ENCODE peak calls at places on chromosome 11, in nine cellular contexts. E is GM23338, Z is GM23248, G is PC-3, N is OCI-LY7, R is HCT116, H is neural progenitor cell, Y is hepatocyte, U is SK-N-SH. O is an unnamed sample.
A peak's percentile ranks its signal among the peaks of the same experiment; 100 is the strongest.

GRCh38 chr11:662689-663274 is 25.7 kb downstream of the DRD4 start:
- DNase-seq in N (peak; percentile 53), Y (peak; percentile 68), R (peak; percentile 48), Z (peak; percentile 77), G (peak; percentile 54), H (peak; percentile 65), E (peak; percentile 78), U (peak; percentile 92), O (peak; percentile 51)

GRCh38 chr11:77813256-77813655 is 7.3 kb downstream of the RSF1 start:
- DNase-seq in R (no peak), Z (peak; percentile 47), N (no peak), Y (no peak), E (no peak), U (no peak), H (no peak), G (no peak), O (no peak)

GRCh38 chr11:132972565-132972964 is 559.7 kb downstream of the OPCML start:
- DNase-seq in U (no peak), N (no peak), R (no peak), Y (no peak), E (no peak), H (no peak), G (no peak), Z (no peak), O (no peak)

GRCh38 chr11:66187453-66187852 is 81.0 kb upstream of the RAB1B start:
- DNase-seq in G (no peak), U (no peak), Z (no peak), N (no peak), H (no peak), Y (no peak), E (no peak), R (no peak), O (no peak)

GRCh38 chr11:34431979-34432378 is 6.8 kb upstream of the CAT start:
- DNase-seq in Z (no peak), Y (no peak), N (no peak), U (no peak), H (no peak), G (no peak), R (no peak), E (no peak), O (no peak)

GRCh38 chr11:73388241-73389133 is 12.3 kb downstream of the RELT start:
- DNase-seq in R (no peak), Z (no peak), H (peak; percentile 20), Y (no peak), G (no peak), U (no peak), N (no peak), E (peak; percentile 32), O (no peak)

GRCh38 chr11:7577883-7578242 is 64.1 kb downstream of the PPFIBP2 start:
- DNase-seq in E (peak; percentile 69), G (peak; percentile 48), U (peak; percentile 51), N (no peak), Z (peak; percentile 66), Y (peak; percentile 43), H (no peak), R (no peak), O (peak; percentile 76)

GRCh38 chr11:69852051-69852450 is 32.8 kb upstream of the FGF3 start:
- DNase-seq in Z (no peak), E (no peak), G (no peak), R (no peak), U (no peak), Y (no peak), N (no peak), H (no peak), O (no peak)

GRCh38 chr11:70696564-70696963 is 298.2 kb downstream of the CTTN start:
- DNase-seq in R (no peak), H (no peak), G (no peak), U (no peak), N (no peak), Y (no peak), E (no peak), Z (no peak), O (no peak)

GRCh38 chr11:112157274-112157766 is 6.6 kb downstream of the IL18 start:
- DNase-seq in H (no peak), U (no peak), R (peak; percentile 98), Z (peak; percentile 99), G (peak; percentile 100), Y (peak; percentile 75), E (no peak), N (no peak), O (no peak)

GRCh38 chr11:106344392-106344791 is 266.9 kb downstream of the AASDHPPT start:
- DNase-seq in R (no peak), U (no peak), Y (peak; percentile 51), Z (peak; percentile 45), G (no peak), N (no peak), E (no peak), H (no peak), O (no peak)
- TF ChIP-seq EZH2phosphoT487 in R (no peak), U (no peak), Y (no peak), Z (no peak), G (no peak), N (no peak), E (no peak), H (no peak), O (no peak)

DNA sequence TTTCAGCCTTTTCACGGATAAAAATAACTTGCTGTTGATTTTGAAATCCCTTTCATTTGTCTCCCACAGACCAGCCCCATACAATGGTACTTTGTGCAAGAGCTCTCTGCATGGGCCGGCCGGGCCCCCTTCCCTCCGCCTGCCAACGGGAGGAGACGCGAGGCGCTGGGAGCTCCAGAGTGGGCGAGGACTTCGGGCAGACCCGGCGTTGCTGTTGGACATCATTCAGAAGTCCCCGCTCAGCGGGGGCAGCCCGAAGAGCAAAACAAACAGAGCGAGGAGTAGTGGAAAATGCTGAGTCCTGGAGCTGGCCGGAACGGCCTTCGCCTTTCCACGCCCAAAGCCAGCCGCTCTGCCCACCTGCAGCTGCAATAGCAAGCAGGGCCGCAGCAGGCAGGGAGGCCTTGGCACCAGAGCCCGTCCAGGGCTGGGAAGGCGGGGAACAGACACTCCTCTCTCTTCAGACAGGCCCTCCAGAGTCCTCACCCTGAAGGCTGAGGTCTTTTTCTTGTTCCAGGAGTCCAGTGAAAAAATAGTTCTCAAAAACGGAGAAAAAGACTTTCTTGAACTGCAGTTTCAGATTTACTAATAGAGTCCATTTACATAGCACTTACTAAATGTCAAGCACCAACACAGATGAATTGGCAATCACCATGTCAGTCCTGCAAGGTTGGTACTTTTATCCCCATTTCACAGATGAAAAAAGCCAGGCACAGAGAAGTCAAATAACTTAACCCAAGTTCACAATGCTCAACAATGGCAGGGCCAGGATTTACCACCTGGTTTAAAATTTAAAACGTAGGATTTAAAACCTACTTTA is 135.5 kb downstream of the ETS1 start:
- DNase-seq in E (peak; percentile 34), H (peak; percentile 36), Y (no peak), N (no peak), R (no peak), G (no peak), Z (no peak), U (no peak), O (no peak)
- TF ChIP-seq EZH2phosphoT487 in E (no peak), H (no peak), Y (no peak), N (no peak), R (no peak), G (no peak), Z (no peak), U (no peak), O (no peak)

GRCh38 chr11:18013790-18014507 is 1.1 kb upstream of the SERGEF start:
- DNase-seq in U (peak; percentile 23), N (peak; percentile 8), E (peak; percentile 60), R (no peak), Y (peak; percentile 13), H (peak; percentile 24), G (no peak), Z (peak; percentile 39), O (no peak)
- TF ChIP-seq EZH2phosphoT487 in U (no peak), N (no peak), E (no peak), R (no peak), Y (no peak), H (no peak), G (no peak), Z (no peak), O (no peak)

DNA sequence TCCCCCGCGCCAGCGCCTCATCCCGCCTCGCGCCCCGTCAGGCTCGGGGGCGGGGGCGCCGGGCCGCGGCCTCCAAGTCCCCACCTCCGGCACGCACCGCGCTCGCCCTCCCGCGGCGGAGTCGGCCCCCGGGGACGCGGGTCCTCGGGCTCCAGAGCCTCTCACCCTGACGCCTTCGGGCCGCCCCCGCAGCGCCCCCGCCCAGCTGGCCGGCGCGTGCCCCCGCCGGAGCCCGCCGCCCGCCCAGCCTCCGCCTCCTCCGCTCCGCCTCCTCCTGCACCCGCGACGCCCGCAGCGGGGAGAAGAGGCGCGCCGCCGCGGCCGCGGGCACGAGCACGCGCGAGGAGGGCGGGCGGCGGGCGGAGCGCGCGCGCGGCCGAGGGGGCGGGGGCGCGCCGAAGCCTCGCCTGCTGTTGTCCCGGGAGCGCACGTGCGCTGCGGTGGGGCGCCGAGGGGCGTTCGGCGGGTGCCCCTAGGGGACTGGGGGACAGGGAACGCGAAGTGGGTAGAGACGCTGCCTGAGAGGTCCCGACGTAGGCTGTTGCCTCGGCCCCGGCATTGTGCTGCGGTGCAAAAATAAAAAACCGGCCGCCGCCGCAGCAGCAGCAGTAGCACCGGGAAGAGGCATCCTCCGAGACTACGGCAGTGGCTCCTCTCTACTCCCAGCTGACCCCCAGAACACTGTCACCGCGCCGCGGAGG is 87.4 kb upstream of the ARHGAP32 start:
- DNase-seq in E (peak; percentile 89), G (peak; percentile 86), H (peak; percentile 93), Z (peak; percentile 92), N (no peak), Y (peak; percentile 94), R (peak; percentile 37), U (peak; percentile 98), O (peak; percentile 87)
- TF ChIP-seq EZH2phosphoT487 in E (no peak), G (no peak), H (no peak), Z (no peak), N (no peak), Y (no peak), R (no peak), U (no peak), O (no peak)

GRCh38 chr11:109858152-109858551 is 235.0 kb upstream of the ZC3H12C start:
- DNase-seq in E (no peak), U (no peak), Y (no peak), N (no peak), R (no peak), Z (no peak), H (no peak), G (no peak), O (no peak)

GRCh38 chr11:109856958-109857357 is 236.2 kb upstream of the ZC3H12C start:
- DNase-seq in R (no peak), Y (no peak), H (no peak), U (no peak), N (no peak), E (no peak), Z (peak; percentile 28), G (no peak), O (no peak)

GRCh38 chr11:109862808-109863207 is 230.4 kb upstream of the ZC3H12C start:
- DNase-seq in U (no peak), Y (no peak), E (no peak), Z (no peak), G (no peak), N (no peak), R (no peak), H (no peak), O (no peak)

GRCh38 chr11:109857637-109858036 is 235.6 kb upstream of the ZC3H12C start:
- DNase-seq in G (no peak), Z (no peak), N (no peak), U (no peak), H (no peak), Y (no peak), E (no peak), R (no peak), O (no peak)

DNA sequence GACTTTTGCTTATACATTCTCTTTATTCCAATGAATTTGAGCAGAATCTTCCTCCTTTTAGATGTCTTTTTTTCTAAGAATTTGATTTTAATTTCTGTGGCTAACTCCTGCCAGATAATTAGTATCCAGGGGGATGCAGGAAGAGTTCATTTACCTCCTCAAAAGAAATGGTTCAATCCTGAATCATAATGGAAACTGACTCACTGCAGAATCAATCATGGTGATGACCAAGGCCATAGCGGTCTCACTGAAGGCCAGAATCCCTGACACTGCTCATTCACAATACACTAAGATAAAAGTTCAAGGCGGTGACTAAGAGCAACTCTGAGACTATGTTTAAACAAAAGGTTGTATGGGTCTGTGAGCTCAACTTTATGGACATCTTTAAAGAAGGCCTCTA is 233.9 kb upstream of the ZC3H12C start:
- DNase-seq in Y (no peak), R (peak; percentile 95), H (no peak), Z (peak; percentile 89), N (no peak), G (peak; percentile 76), U (no peak), E (no peak), O (no peak)
- TF ChIP-seq EZH2phosphoT487 in Y (no peak), R (no peak), H (no peak), Z (no peak), N (no peak), G (no peak), U (no peak), E (no peak), O (no peak)